ENCODE peak calls at places on chromosomes 1 and 21, in seven cellular contexts. C is tibial artery, Z is PC-9, V is testis, N is OCI-LY7, W is IMR-90, T is osteoblast. E is an unnamed sample.

GRCh38 chr1:72009756-72010441 is 272.4 kb downstream of the NEGR1 start:
- DNase-seq in Z (no peak), C (no peak), V (no peak), W (no peak), T (no peak), N (no peak), E (peak; percentile 6)

GRCh38 chr1:103416681-103417318 is 108.7 kb upstream of the RNPC3 start:
- DNase-seq in N (no peak), Z (no peak), T (no peak), C (no peak), V (no peak), W (peak; percentile 1), E (no peak)

GRCh38 chr1:174258148-174258550 is 98.8 kb downstream of the RABGAP1L start:
- DNase-seq in V (peak; percentile 48), W (peak; percentile 50), T (no peak), C (no peak), Z (no peak), N (peak; percentile 79), E (peak; percentile 23)

GRCh38 chr1:56442456-56442855 is 136.9 kb downstream of the PLPP3 start:
- DNase-seq in N (no peak), T (peak; percentile 62), C (no peak), W (no peak), V (no peak), Z (no peak), E (no peak)

GRCh38 chr1:44646276-44646675 is 28.0 kb downstream of the TMEM53 start:
- DNase-seq in W (peak; percentile 88), Z (no peak), V (no peak), N (no peak), T (no peak), C (no peak), E (peak; percentile 62)

GRCh38 chr1:25425098-25426085 is 4.8 kb upstream of the RHCE start:
- DNase-seq in T (peak; percentile 66), Z (peak; percentile 89), W (peak; percentile 33), V (no peak), N (no peak), C (no peak), E (peak; percentile 86)

GRCh38 chr1:110309768-110310167 is 29.4 kb upstream of the RBM15 start:
- DNase-seq in Z (no peak), W (peak; percentile 91), C (no peak), T (peak; percentile 83), N (no peak), V (no peak), E (peak; percentile 64)

GRCh38 chr1:2270260-2271100 is 42.4 kb downstream of the SKI start:
- DNase-seq in Z (no peak), W (no peak), N (no peak), T (no peak), C (no peak), V (no peak), E (no peak)

GRCh38 chr1:156847591-156848460 is 11.1 kb downstream of the INSRR start:
- DNase-seq in Z (no peak), C (no peak), T (peak; percentile 90), N (no peak), V (no peak), W (no peak), E (no peak)

GRCh38 chr1:39842726-39843305 is 40.5 kb downstream of the TRIT1 start:
- DNase-seq in N (no peak), W (no peak), Z (no peak), T (no peak), V (no peak), C (no peak), E (no peak)

GRCh38 chr1:184407816-184408510 is 21.1 kb downstream of the C1orf21 start:
- DNase-seq in Z (no peak), V (no peak), C (no peak), W (peak; percentile 80), T (no peak), N (no peak), E (no peak)

GRCh38 chr1:10105484-10105883 is 72.7 kb downstream of the UBE4B start:
- DNase-seq in C (no peak), N (no peak), W (no peak), Z (no peak), T (no peak), V (no peak), E (peak; percentile 7)

GRCh38 chr21:14401217-14401616 is 18.3 kb upstream of the HSPA13 start:
- DNase-seq in C (no peak), N (no peak), V (no peak), T (no peak), W (no peak), Z (no peak), E (no peak)

GRCh38 chr1:3716351-3716750 is 35.9 kb upstream of the CCDC27 start:
- DNase-seq in N (no peak), C (no peak), T (no peak), V (no peak), W (no peak), Z (no peak), E (no peak)
- H3K27ac ChIP-seq in N (no peak overlapping the region), C (no peak overlapping the region), T (no peak overlapping the region), V (no peak overlapping the region), W (no peak overlapping the region), Z (no peak overlapping the region), E (no peak overlapping the region)

GRCh38 chr1:226679303-226679702 is 59.8 kb downstream of the ITPKB start:
- DNase-seq in N (no peak), W (no peak), Z (no peak), V (no peak), T (no peak), C (no peak), E (no peak)

GRCh38 chr1:226679853-226680516 is 59.1 kb downstream of the ITPKB start:
- DNase-seq in W (peak; percentile 62), T (no peak), V (peak; percentile 91), N (peak; percentile 84), Z (no peak), C (peak; percentile 88), E (peak; percentile 52)

GRCh38 chr1:226678701-226679100 is 60.4 kb downstream of the ITPKB start:
- DNase-seq in T (no peak), V (no peak), N (no peak), C (no peak), Z (no peak), W (no peak), E (no peak)

GRCh38 chr1:226681652-226682493 is 57.2 kb downstream of the ITPKB start:
- DNase-seq in W (no peak), C (no peak), Z (no peak), T (no peak), V (no peak), N (no peak), E (no peak)

DNA sequence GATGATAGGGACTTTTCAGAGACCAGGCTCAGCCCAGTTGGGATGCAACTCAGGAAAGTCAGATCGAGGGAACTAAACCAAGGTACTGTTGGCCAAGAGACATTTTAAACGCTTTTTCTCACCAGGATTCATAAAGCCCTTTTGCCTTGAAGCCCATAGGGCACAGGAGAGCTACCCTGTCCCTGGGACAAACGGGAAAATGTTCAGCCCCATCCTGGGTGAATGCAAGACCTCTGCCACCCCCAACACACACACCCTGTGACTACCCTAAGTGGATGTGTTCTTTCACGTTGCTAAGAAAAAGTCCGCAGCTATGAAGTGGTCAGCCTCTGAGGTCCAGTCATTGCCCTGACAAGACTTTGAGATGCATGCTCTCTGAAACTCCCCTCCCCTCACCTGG is 58.4 kb downstream of the ITPKB start:
- DNase-seq in W (no peak), T (no peak), C (no peak), N (no peak), Z (no peak), V (no peak), E (no peak)
- H3K4me1 ChIP-seq in W (peaks cover 16% of the 10 kb centered on the region), T (peaks cover 18% of the 10 kb centered on the region), C (peaks cover 54% of the 10 kb centered on the region), N (peaks cover 100% of the 10 kb centered on the region), Z (no peaks in the 10 kb centered on the region), V (peaks cover 56% of the 10 kb centered on the region), E (peaks cover 21% of the 10 kb centered on the region)

GRCh38 chr1:64572222-64572900 is 102.4 kb downstream of the CACHD1 start:
- DNase-seq in N (no peak), W (no peak), Z (no peak), C (no peak), V (no peak), T (no peak), E (no peak)

GRCh38 chr1:64564891-64565290 is 95.0 kb downstream of the CACHD1 start:
- DNase-seq in Z (no peak), C (no peak), V (no peak), W (no peak), N (no peak), T (no peak), E (no peak)

GRCh38 chr1:64570267-64570666 is 100.3 kb downstream of the CACHD1 start:
- DNase-seq in W (no peak), T (no peak), V (no peak), N (no peak), C (no peak), Z (no peak), E (no peak)

GRCh38 chr1:64574301-64574700 is 104.4 kb downstream of the CACHD1 start:
- DNase-seq in Z (no peak), N (no peak), V (no peak), C (no peak), T (no peak), W (peak; percentile 21), E (no peak)

GRCh38 chr1:64569376-64569775 is 99.4 kb downstream of the CACHD1 start:
- DNase-seq in N (no peak), T (no peak), W (no peak), C (no peak), Z (no peak), V (no peak), E (peak; percentile 21)
- TF ChIP-seq CTCF in N (no peak), T (no peak), W (no peak), C (no peak), Z (no peak), V (no peak), E (no peak)

GRCh38 chr21:35406600-35406999 is 357.5 kb upstream of the RUNX1 start:
- DNase-seq in T (no peak), C (no peak), V (no peak), Z (no peak), N (no peak), W (no peak), E (no peak)
- H3K27ac ChIP-seq in T (no peak overlapping the region), C (no peak overlapping the region), V (no peak overlapping the region), Z (no peak overlapping the region), N (no peak overlapping the region), W (no peak overlapping the region), E (no peak overlapping the region)

DNA sequence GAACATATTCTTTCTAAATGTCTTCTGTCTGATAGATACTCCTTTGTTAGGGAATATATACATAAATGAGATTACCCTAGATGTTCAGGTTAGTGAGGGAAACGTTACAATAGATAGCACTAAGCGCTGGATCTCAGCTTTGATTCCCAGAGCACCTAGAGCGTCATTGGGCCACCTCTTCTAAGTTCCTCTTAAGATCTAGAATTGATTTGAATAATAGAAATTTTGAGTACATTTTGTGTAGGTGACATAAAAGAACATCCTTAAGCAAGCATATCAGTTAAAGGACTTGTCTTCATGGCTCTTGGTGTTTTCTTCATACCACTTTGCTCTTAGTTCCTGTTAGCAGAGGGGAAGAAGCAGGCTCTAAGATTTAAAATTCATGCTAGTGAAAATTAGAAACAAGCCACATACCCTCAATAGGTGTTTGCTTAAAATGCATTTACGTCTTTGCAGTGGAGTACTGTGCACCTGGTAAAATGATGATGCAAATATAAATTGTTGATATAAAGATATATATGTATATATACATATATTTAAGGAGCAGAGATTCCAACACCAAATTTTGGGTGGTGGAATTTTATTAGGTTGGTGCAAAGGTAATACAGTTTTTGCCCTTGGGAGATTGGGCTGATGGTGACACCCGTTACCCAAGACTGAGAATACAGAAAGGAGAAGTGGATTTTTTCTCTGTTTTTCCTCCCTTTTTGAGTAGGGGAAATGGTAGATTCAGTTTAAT is 47.1 kb downstream of the DYRK1A start:
- DNase-seq in W (no peak), T (no peak), N (peak; percentile 31), Z (no peak), C (no peak), V (no peak), E (no peak)
- H3K4me1 ChIP-seq in W (peaks cover 21% of the 10 kb centered on the region), T (peaks cover 28% of the 10 kb centered on the region), N (peaks cover 28% of the 10 kb centered on the region), Z (no peaks in the 10 kb centered on the region), C (peaks cover 55% of the 10 kb centered on the region), V (peaks cover 6% of the 10 kb centered on the region), E (peaks cover 3% of the 10 kb centered on the region)

E was measured in foreskin keratinocyte.